ENCODE peak calls at places on chromosome 22, in five cellular contexts. O is IMR-90; N is H7; G is effector memory CD4-positive, alpha-beta T cell; F is naive thymus-derived CD4-positive, alpha-beta T cell. J is an unnamed sample. For H3K36me3, the result is how much of the 10 kb centered on the place peaks cover.

GRCh38 chr22:24189249-24190158 is 8.2 kb downstream of the SUSD2 start:
- DNase-seq in O (peak), G (no peak), F (no peak), N (peak), J (no peak)

GRCh38 chr22:38737302-38738060 is 18.3 kb downstream of the SUN2 start:
- DNase-seq in F (no peak), G (no peak), N (peak), O (peak), J (no peak)

GRCh38 chr22:37331034-37331428 is 48.7 kb downstream of the CYTH4 start:
- DNase-seq in G (no peak), F (no peak), N (no peak), O (peak), J (no peak)

GRCh38 chr22:37328017-37328416 is 45.7 kb downstream of the CYTH4 start:
- DNase-seq in F (no peak), O (peak), N (no peak), G (no peak), J (no peak)

GRCh38 chr22:24037851-24038765 is 27.0 kb downstream of the CABIN1 start:
- DNase-seq in O (no peak), N (no peak), G (no peak), F (peak), J (peak)

GRCh38 chr22:37627545-37627944 is 11.9 kb upstream of the SH3BP1 start:
- DNase-seq in G (peak), N (no peak), O (no peak), F (peak), J (no peak)

GRCh38 chr22:39290724-39291161 is 28.7 kb downstream of the RPL3 start:
- DNase-seq in O (peak), N (peak), G (no peak), F (no peak), J (no peak)

GRCh38 chr22:37735054-37735453 is 38.2 kb downstream of the TRIOBP start:
- DNase-seq in N (peak), F (no peak), G (no peak), O (no peak), J (peak)

GRCh38 chr22:38012604-38013072 is 28.3 kb upstream of the SOX10 start:
- DNase-seq in N (no peak), G (no peak), O (peak), F (no peak), J (no peak)

GRCh38 chr22:27990879-27991278 is 71.8 kb upstream of the PITPNB start:
- DNase-seq in F (no peak), G (no peak), N (peak), O (peak), J (no peak)

GRCh38 chr22:23001463-23001862 is 68.9 kb upstream of the GNAZ start:
- DNase-seq in N (no peak), F (no peak), G (no peak), O (no peak), J (no peak)

GRCh38 chr22:46592390-46592872 is 27.8 kb upstream of the GRAMD4 start:
- DNase-seq in O (peak), N (no peak), G (no peak), F (no peak), J (peak)

GRCh38 chr22:33746501-33746928 is 173.8 kb downstream of the LARGE1 start:
- DNase-seq in F (no peak), N (no peak), O (no peak), G (no peak), J (no peak)

GRCh38 chr22:47203554-47203991 is 441.1 kb downstream of the TBC1D22A start:
- DNase-seq in O (no peak), N (no peak), F (no peak), G (no peak), J (no peak)

GRCh38 chr22:43897751-43898261 is 6.0 kb upstream of the PNPLA5 start:
- DNase-seq in N (no peak), O (peak), F (no peak), G (no peak), J (no peak)

GRCh38 chr22:25359601-25360261 is 140.3 kb downstream of the CRYBB2 start:
- DNase-seq in F (no peak), O (no peak), G (no peak), N (no peak), J (no peak)

GRCh38 chr22:39924286-39924685 is 23.4 kb downstream of the GRAP2 start:
- DNase-seq in O (no peak), F (no peak), N (no peak), G (no peak), J (no peak)

GRCh38 chr22:27045103-27045940 is 387.9 kb downstream of the MIAT start:
- DNase-seq in N (no peak), F (no peak), G (no peak), O (peak), J (no peak)

GRCh38 chr22:46991666-46992065 is 229.2 kb downstream of the TBC1D22A start:
- DNase-seq in G (no peak), O (no peak), F (no peak), N (peak), J (no peak)

GRCh38 chr22:37314315-37315046 is 32.2 kb downstream of the CYTH4 start:
- DNase-seq in G (no peak), O (no peak), N (no peak), F (no peak), J (no peak)

GRCh38 chr22:37655252-37655563 is 3.3 kb upstream of the PDXP start:
- DNase-seq in G (no peak), O (no peak), N (no peak), F (no peak), J (no peak)

GRCh38 chr22:46801826-46802607 is 39.6 kb downstream of the TBC1D22A start:
- DNase-seq in F (no peak), O (no peak), G (no peak), N (no peak), J (no peak)

GRCh38 chr22:32622004-32622761 is 147.6 kb downstream of the FBXO7 start:
- DNase-seq in G (no peak), O (peak), F (no peak), N (peak), J (no peak)

GRCh38 chr22:24494182-24494534 is 974 bp upstream of the UPB1 start:
- DNase-seq in G (no peak), O (no peak), F (no peak), N (peak), J (no peak)

GRCh38 chr22:28181332-28181731 is 262.3 kb upstream of the PITPNB start:
- DNase-seq in F (no peak), N (no peak), G (no peak), O (peak), J (no peak)

GRCh38 chr22:23831261-23831660 is 7.5 kb downstream of the DERL3 start:
- DNase-seq in F (no peak), N (no peak), O (no peak), G (no peak), J (no peak)

GRCh38 chr22:44347549-44347948 is 34.8 kb upstream of the SHISAL1 start:
- DNase-seq in G (no peak), N (peak), F (no peak), O (no peak), J (no peak)

GRCh38 chr22:46057206-46057605 is 80.2 kb upstream of the WNT7B start:
- DNase-seq in G (no peak), N (no peak), O (no peak), F (no peak), J (no peak)

GRCh38 chr22:29272624-29273023 is 4.6 kb downstream of the EWSR1 start:
- DNase-seq in F (no peak), O (no peak), G (no peak), N (no peak), J (no peak)

GRCh38 chr22:29275167-29275566 is 7.1 kb downstream of the EWSR1 start:
- DNase-seq in F (no peak), G (no peak), N (no peak), O (no peak), J (no peak)

GRCh38 chr22:29275819-29276565 is 7.9 kb downstream of the EWSR1 start:
- DNase-seq in N (no peak), G (no peak), O (no peak), F (no peak), J (no peak)

GRCh38 chr22:29277927-29278326 is 9.9 kb downstream of the EWSR1 start:
- DNase-seq in G (no peak), N (no peak), O (no peak), F (no peak), J (no peak)
- H3K36me3 ChIP-seq in G (half or more), N (half or more), O (half or more), F (half or more), J (half or more)

GRCh38 chr22:41659941-41660340 is 28.7 kb downstream of the SNU13 start:
- DNase-seq in O (no peak), G (no peak), N (no peak), F (no peak), J (no peak)
- H3K36me3 ChIP-seq in O (under half), G (half or more), N (under half), F (half or more), J (under half)

GRCh38 chr22:31439805-31440204 is 40.4 kb downstream of the DRG1 start:
- DNase-seq in F (no peak), N (no peak), G (no peak), O (no peak), J (no peak)
- H3K36me3 ChIP-seq in F (half or more), N (under half), G (half or more), O (half or more), J (half or more)

GRCh38 chr22:41157083-41157482 is 48.0 kb upstream of the L3MBTL2 start:
- DNase-seq in O (no peak), F (no peak), N (no peak), G (no peak), J (no peak)
- H3K36me3 ChIP-seq in O (half or more), F (half or more), N (half or more), G (half or more), J (half or more)

GRCh38 chr22:19972652-19973550 is 31.3 kb upstream of the TXNRD2 start:
- DNase-seq in G (no peak), N (peak), F (no peak), O (no peak), J (no peak)
- H3K36me3 ChIP-seq in G (under half), N (under half), F (under half), O (under half), J (under half)

GRCh38 chr22:36308880-36309279 is 55.9 kb downstream of the APOL1 start:
- DNase-seq in O (no peak), G (no peak), F (no peak), N (no peak), J (no peak)
- H3K36me3 ChIP-seq in O (half or more), G (half or more), F (half or more), N (half or more), J (half or more)

GRCh38 chr22:49887716-49888115 is 30.5 kb downstream of the ALG12 start:
- DNase-seq in N (no peak), O (no peak), F (no peak), G (no peak), J (no peak)

GRCh38 chr22:49887074-49887471 is 31.2 kb downstream of the ALG12 start:
- DNase-seq in O (no peak), F (no peak), G (no peak), N (no peak), J (no peak)

GRCh38 chr22:49886346-49887073 is 31.7 kb downstream of the ALG12 start:
- DNase-seq in N (no peak), O (no peak), F (no peak), G (no peak), J (no peak)

GRCh38 chr22:49885881-49886280 is 32.2 kb downstream of the ZBED4 start:
- DNase-seq in G (no peak), N (no peak), O (no peak), F (no peak), J (no peak)

DNA sequence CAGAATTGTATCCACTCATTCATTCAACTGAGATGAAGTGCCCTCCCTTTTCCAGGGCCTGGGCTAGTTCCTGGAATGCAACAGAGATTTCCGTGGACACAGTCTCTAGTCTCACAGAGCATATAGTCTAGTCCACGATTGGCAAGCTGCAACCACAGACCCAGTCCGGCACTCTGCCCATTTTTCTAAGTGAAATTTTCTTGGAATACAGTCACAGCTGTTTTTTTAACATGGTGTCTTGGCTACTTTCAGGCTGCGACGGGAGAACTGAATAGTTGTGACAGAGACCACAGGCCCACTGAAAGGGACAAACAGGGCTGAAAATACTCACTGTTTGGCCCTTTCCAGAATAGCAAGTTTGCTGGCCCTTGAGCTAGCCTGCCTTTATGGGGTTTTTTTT is 29.2 kb downstream of the ALG12 start:
- DNase-seq in O (no peak), F (no peak), G (no peak), N (no peak), J (no peak)
- H3K36me3 ChIP-seq in O (under half), F (under half), G (under half), N (under half), J (under half)

DNA sequence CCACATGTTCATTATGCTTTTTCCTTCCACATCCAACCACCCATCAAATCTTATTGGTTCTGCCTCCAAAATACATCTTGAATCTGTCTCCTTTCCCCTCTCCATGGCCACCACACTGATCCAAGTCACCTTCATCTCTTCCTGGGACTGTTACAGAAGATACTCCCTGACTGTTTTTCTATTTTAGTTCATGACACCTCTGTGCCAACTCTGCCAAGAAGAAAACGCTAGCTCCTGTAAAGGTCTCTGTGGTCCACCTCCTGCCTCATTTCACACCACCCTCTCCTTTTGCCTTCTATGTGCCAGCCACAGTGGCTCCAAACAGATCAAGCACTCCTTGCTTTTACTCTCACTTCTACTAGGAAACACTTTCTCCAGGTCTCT is 58.9 kb upstream of the CLTCL1 start:
- DNase-seq in F (no peak), O (no peak), G (no peak), N (no peak), J (no peak)
- H3K36me3 ChIP-seq in F (half or more), O (half or more), G (half or more), N (under half), J (under half)

DNA sequence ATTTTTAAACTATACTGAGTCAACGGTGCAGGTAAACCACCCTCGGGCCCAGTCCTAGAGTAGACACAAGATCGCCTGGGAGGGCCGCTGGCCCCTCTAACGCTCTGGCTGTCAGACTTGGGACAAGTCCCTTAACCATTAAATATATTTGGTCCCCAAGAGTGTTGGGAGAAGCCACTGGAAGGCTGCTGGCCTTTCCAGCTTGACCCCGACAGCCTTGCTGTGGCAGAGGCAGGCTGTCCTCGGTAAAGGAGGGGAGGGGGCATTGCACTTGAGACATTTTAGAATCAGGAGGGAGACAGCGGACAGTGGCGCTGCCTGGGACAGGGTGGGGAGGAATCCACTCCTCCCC is 28.8 kb downstream of the APOL1 start:
- DNase-seq in F (no peak), O (no peak), N (peak), G (no peak), J (no peak)
- H3K36me3 ChIP-seq in F (half or more), O (half or more), N (under half), G (half or more), J (under half)

J was measured in CD8-positive, alpha-beta T cell.